ENCODE peak calls at places on chromosome 16, in five cellular contexts. M, R, F, H and S are unnamed samples.

GRCh38 chr16:23394141-23394540 is 58.8 kb downstream of the COG7 start:
- DNase-seq in M (no peak), R (peak; percentile 70), F (no peak), H (no peak), S (no peak)

GRCh38 chr16:4306439-4307214 is 9.2 kb upstream of the GLIS2 start:
- DNase-seq in M (no peak), R (no peak), F (no peak), H (peak; percentile 63), S (no peak)

GRCh38 chr16:22317001-22317530 is 19.9 kb downstream of the POLR3E start:
- DNase-seq in M (no peak), R (no peak), F (no peak), H (peak; percentile 42), S (no peak)

GRCh38 chr16:85234310-85235235 is 122.3 kb upstream of the CIBAR2 start:
- DNase-seq in M (peak; percentile 91), R (peak; percentile 69), F (no peak), H (peak; percentile 63), S (peak; percentile 97)

GRCh38 chr16:976389-976931 is 5.1 kb upstream of the SOX8 start:
- DNase-seq in M (no peak), R (no peak), F (no peak), H (no peak), S (no peak)

GRCh38 chr16:22270525-22270924 is 26.7 kb upstream of the POLR3E start:
- DNase-seq in M (no peak), R (no peak), F (no peak), H (no peak), S (no peak)

GRCh38 chr16:55331648-55332185 is 7.7 kb downstream of the IRX6 start:
- DNase-seq in M (no peak), R (no peak), F (no peak), H (no peak), S (no peak)

GRCh38 chr16:2040450-2041105 is 7.1 kb downstream of the NTHL1 start:
- DNase-seq in M (no peak), R (no peak), F (no peak), H (no peak), S (peak; percentile 90)

GRCh38 chr16:9817586-9817985 is 364.6 kb downstream of the GRIN2A start:
- DNase-seq in M (no peak), R (no peak), F (no peak), H (no peak), S (no peak)

GRCh38 chr16:89958068-89958467 is 9.5 kb downstream of the DEF8 start:
- DNase-seq in M (peak; percentile 75), R (peak; percentile 43), F (no peak), H (no peak), S (peak; percentile 85)

GRCh38 chr16:54177052-54177856 is 109.3 kb downstream of the IRX3 start:
- DNase-seq in M (no peak), R (no peak), F (no peak), H (no peak), S (no peak)

GRCh38 chr16:57694556-57695377 is at the start of gene DRC7:
- DNase-seq in M (peak; percentile 83), R (peak; percentile 65), F (no peak), H (peak; percentile 62), S (peak; percentile 86)

GRCh38 chr16:4327782-4328579 is 12.1 kb downstream of the GLIS2 start:
- DNase-seq in M (peak; percentile 44), R (peak; percentile 72), F (peak; percentile 62), H (peak; percentile 79), S (no peak)

GRCh38 chr16:89132194-89133005 is 38.7 kb downstream of the ACSF3 start:
- DNase-seq in M (no peak), R (no peak), F (no peak), H (no peak), S (no peak)

GRCh38 chr16:11100239-11100750 is 155.7 kb downstream of the SOCS1 start:
- DNase-seq in M (peak; percentile 80), R (peak; percentile 99), F (no peak), H (peak; percentile 65), S (peak; percentile 85)

GRCh38 chr16:16144416-16144815 is 78.9 kb downstream of the ABCC6 start:
- DNase-seq in M (no peak), R (no peak), F (no peak), H (no peak), S (peak; percentile 49)

GRCh38 chr16:68362952-68363846 is 52.4 kb downstream of the PRMT7 start:
- DNase-seq in M (no peak), R (no peak), F (no peak), H (no peak), S (no peak)

GRCh38 chr16:75301804-75302203 is 50.4 kb upstream of the BCAR1 start:
- DNase-seq in M (no peak), R (no peak), F (no peak), H (no peak), S (no peak)

GRCh38 chr16:75305364-75306101 is 54.1 kb upstream of the BCAR1 start:
- DNase-seq in M (peak; percentile 80), R (peak; percentile 98), F (peak; percentile 90), H (peak; percentile 94), S (peak; percentile 81)

GRCh38 chr16:75306102-75306762 is 54.8 kb upstream of the BCAR1 start:
- DNase-seq in M (no peak), R (peak; percentile 48), F (peak; percentile 10), H (peak; percentile 84), S (no peak)

GRCh38 chr16:75307506-75307905 is 56.1 kb upstream of the BCAR1 start:
- DNase-seq in M (no peak), R (no peak), F (no peak), H (no peak), S (no peak)

DNA sequence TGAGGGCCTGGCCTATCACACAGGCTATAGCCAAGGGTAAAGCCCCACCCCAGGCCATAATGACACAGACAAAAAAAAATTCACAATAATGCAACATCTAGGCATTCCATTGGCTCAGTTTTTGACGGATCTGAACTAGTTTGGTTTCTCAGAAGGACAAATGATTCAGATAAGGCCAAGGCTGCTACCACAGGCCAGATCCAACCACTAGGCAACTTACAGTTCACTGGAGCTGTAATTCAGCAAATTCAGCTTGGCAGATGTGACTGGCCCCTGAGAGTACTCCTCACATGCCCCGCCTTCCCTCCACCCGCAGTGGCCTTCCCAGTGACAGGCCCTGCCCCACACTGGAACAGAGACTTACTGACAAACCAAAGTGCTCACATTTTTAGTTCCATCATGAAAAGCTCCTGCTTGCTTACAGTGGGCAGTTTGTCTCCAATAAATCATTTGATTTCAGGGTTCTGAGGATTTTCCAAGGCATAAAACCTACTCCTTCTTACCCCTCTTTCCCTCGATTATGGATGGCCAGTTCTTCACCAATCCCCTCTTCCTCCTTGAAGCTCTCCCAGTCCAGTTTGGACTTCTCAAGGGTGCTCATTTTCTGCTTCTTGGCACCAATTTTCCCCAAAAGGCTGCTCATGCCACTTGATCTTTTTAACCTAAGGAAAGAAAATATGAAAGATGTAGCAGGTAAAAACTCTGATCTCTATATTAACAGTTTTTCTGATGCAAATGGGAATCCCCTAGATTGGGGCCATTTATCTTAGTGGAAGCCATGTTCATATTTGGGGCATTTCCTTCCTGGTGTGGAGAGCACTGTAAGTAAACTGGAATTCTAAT is 53.3 kb upstream of the BCAR1 start:
- DNase-seq in M (peak; percentile 67), R (peak; percentile 53), F (no peak), H (peak; percentile 83), S (peak; percentile 44)
- TF ChIP-seq POLR2A in M (no peak), R (peak; percentile 39), F (no peak), H (no peak), S (no peak)

DNA sequence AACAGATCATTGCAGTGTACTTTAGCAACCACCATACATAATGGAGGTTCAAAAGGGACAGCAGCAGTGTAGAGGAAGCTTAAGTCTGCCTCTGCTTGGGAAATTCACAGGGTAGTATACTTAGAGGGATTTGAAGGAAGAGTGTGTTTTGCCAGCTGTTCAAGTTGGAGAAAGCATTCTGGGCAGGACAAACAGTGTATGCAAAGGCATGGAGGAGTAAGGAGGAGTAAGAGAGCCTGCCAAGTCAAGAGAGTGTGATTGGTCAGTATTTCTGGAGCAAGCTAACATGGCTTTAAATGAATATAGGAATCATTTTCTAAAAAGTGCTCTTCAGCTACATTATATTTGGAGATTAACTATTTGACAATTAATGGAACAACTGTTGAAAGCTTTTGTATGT is 22.9 kb upstream of the PHAF1 start:
- DNase-seq in M (no peak), R (peak; percentile 17), F (no peak), H (no peak), S (no peak)
- TF ChIP-seq POLR2A in M (no peak), R (no peak), F (no peak), H (no peak), S (no peak)

GRCh38 chr16:69428652-69429051 is 4.2 kb downstream of the CYB5B start:
- DNase-seq in M (no peak), R (no peak), F (no peak), H (no peak), S (no peak)

GRCh38 chr16:69424935-69425784 is 741 bp downstream of the CYB5B start:
- DNase-seq in M (no peak), R (no peak), F (no peak), H (no peak), S (no peak)

GRCh38 chr16:69423189-69423588 is 1.2 kb upstream of the CYB5B start:
- DNase-seq in M (no peak), R (no peak), F (no peak), H (no peak), S (no peak)

GRCh38 chr16:69419956-69420355 is 4.5 kb upstream of the CYB5B start:
- DNase-seq in M (no peak), R (no peak), F (no peak), H (no peak), S (no peak)

GRCh38 chr16:69424053-69424934 is at the start of gene CYB5B:
- DNase-seq in M (peak; percentile 98), R (peak; percentile 99), F (peak; percentile 95), H (peak; percentile 98), S (peak; percentile 87)
- TF ChIP-seq POLR2A in M (peak; percentile 95), R (peak; percentile 90), F (peak; percentile 67), H (peak; percentile 72), S (peak; percentile 63)

GRCh38 chr16:18789850-18790706 is at the start of gene RPS15A:
- DNase-seq in M (peak; percentile 98), R (peak; percentile 94), F (peak; percentile 94), H (peak; percentile 97), S (peak; percentile 86)
- TF ChIP-seq POLR2A in M (peak; percentile 99), R (peak; percentile 88), F (peak; percentile 69), H (peak; percentile 63), S (peak; percentile 90)

GRCh38 chr16:65375651-65376050 is 253.8 kb upstream of the CDH11 start:
- DNase-seq in M (no peak), R (peak; percentile 39), F (no peak), H (no peak), S (no peak)
- TF ChIP-seq POLR2A in M (no peak), R (no peak), F (no peak), H (no peak), S (no peak)

GRCh38 chr16:29848420-29849297 is 14.4 kb downstream of the CDIPT start:
- DNase-seq in M (peak; percentile 81), R (peak; percentile 63), F (peak; percentile 27), H (peak; percentile 87), S (peak; percentile 81)
- TF ChIP-seq POLR2A in M (no peak), R (no peak), F (no peak), H (no peak), S (no peak)

GRCh38 chr16:28623172-28623711 is 13.4 kb upstream of the SULT1A1 start:
- DNase-seq in M (no peak), R (peak; percentile 24), F (no peak), H (peak; percentile 85), S (no peak)
- TF ChIP-seq POLR2A in M (no peak), R (no peak), F (no peak), H (peak; percentile 46), S (no peak)